ENCODE peak calls at places on chromosomes 11 and 22, in four cellular contexts. One of them, this sample, is unnamed.

GRCh38 chr11:1384206-1384965 is 5.3 kb upstream of the BRSK2 start:
- DNase-seq in H1: no peak
- DNase-seq in NT2/D1: no peak
- DNase-seq in GM12878: peak
- DNase-seq in this sample: no peak

GRCh38 chr11:102669664-102670063 is 35.9 kb downstream of the MMP27 start:
- DNase-seq in H1: no peak
- DNase-seq in NT2/D1: no peak
- DNase-seq in GM12878: no peak
- DNase-seq in this sample: no peak

GRCh38 chr11:35413568-35413967 is 5.8 kb downstream of the SLC1A2 start:
- DNase-seq in H1: no peak
- DNase-seq in NT2/D1: no peak
- DNase-seq in GM12878: no peak
- DNase-seq in this sample: no peak

GRCh38 chr11:72100462-72100861 is 2.6 kb downstream of the LAMTOR1 start:
- DNase-seq in H1: no peak
- DNase-seq in NT2/D1: no peak
- DNase-seq in GM12878: no peak
- DNase-seq in this sample: no peak

GRCh38 chr11:64245401-64245796 is 1.3 kb downstream of the PPP1R14B start:
- DNase-seq in H1: no peak
- DNase-seq in NT2/D1: no peak
- DNase-seq in GM12878: no peak
- DNase-seq in this sample: no peak

GRCh38 chr11:7657306-7658025 is 15.8 kb downstream of the CYB5R2 start:
- DNase-seq in H1: peak
- DNase-seq in NT2/D1: peak
- DNase-seq in GM12878: no peak
- DNase-seq in this sample: peak

GRCh38 chr22:38700271-38700788 is 413 bp downstream of the JOSD1 start:
- DNase-seq in H1: no peak
- DNase-seq in NT2/D1: no peak
- DNase-seq in GM12878: no peak
- DNase-seq in this sample: peak

GRCh38 chr22:23068096-23068831 is 2.1 kb upstream of the GNAZ start:
- DNase-seq in H1: no peak
- DNase-seq in NT2/D1: no peak
- DNase-seq in GM12878: no peak
- DNase-seq in this sample: no peak

GRCh38 chr22:28629420-28630184 is 50.0 kb downstream of the TTC28 start:
- DNase-seq in H1: no peak
- DNase-seq in NT2/D1: no peak
- DNase-seq in GM12878: no peak
- DNase-seq in this sample: peak

GRCh38 chr11:17558025-17558780 is 11.1 kb downstream of the OTOG start:
- DNase-seq in H1: no peak
- DNase-seq in NT2/D1: no peak
- DNase-seq in GM12878: no peak
- DNase-seq in this sample: no peak

GRCh38 chr11:83725161-83725560 is 439.0 kb upstream of the CCDC90B start:
- DNase-seq in H1: no peak
- DNase-seq in NT2/D1: peak
- DNase-seq in GM12878: no peak
- DNase-seq in this sample: no peak

GRCh38 chr11:131430466-131431176 is 60.2 kb downstream of the NTM start:
- DNase-seq in H1: no peak
- DNase-seq in NT2/D1: no peak
- DNase-seq in GM12878: no peak
- DNase-seq in this sample: no peak

GRCh38 chr22:45318168-45318557 is 8.4 kb downstream of the FAM118A start:
- DNase-seq in H1: no peak
- DNase-seq in NT2/D1: no peak
- DNase-seq in GM12878: peak
- DNase-seq in this sample: no peak

DNA sequence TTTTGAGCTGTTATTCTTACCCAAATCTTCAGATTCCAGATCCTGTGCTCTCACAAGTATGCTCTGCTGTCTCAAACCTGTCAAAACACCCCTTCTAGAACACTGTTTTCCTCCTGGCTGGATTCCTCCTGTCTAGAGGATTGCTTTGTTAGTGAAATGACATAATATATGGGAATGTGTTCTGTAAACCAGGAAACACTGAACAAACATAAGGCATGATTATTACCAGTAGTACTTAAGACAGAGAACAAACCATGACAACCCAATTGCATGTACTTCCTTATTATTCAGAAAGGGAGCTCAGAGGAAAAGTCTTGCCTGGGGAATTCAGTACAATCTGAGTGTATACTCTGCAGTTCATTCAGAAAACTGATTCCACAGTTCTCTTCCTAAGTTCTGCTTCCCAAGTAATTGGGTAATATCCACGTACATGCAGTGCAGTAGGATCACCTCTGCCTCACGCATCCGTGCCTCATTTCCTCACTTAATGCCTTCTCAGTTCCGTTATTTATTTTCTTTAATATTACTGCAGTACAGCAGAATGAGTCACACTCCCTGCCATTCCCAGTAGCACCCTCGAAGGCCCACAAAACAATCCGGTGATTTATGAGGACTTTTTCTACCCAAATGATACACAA is 897.0 kb downstream of the KCNA4 start:
- DNase-seq in H1: no peak
- DNase-seq in NT2/D1: no peak
- DNase-seq in GM12878: no peak
- DNase-seq in this sample: no peak
- TF ChIP-seq SUZ12 in H1: no peak
- TF ChIP-seq SUZ12 in NT2/D1: no peak
- TF ChIP-seq SUZ12 in GM12878: no peak
- TF ChIP-seq SUZ12 in this sample: no peak

DNA sequence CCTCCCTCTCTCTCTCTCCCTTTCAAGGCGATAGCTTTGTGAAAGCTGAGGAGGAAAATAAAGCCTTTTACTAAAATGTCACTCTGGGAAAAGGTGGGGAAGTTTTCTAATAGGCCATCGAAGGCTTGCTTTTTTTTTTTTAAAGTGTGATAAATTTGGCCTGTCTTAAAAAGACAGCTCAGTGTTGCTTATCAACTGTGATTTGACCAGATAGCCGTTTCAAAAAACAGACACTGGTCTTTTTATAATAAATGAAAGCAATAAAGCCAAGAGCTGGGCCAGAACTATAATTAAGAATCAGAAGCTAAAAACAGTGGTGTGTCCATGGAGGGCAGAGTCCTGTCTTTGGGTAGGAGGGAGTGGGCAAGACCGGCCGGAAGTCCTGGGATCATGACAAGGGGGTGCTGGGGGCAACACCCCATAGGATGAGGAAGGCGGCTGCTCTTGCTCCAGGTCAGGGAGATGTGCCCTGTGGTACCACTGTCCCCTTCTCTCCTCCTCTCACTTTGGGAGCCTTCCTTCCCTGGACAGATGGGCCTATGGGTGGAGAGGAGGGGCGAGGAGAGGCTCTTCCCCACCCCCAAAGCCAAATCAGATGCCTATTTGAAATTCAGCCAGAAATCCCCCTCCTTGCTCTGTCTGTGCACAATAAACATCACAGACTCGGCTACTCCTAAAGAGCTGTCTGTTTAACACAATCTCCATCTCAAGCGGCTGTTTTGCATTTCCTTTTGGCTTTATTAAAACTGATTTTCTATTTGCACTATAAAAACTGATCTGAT is 267.1 kb downstream of the BUD13 start:
- DNase-seq in H1: peak
- DNase-seq in NT2/D1: no peak
- DNase-seq in GM12878: no peak
- DNase-seq in this sample: no peak
- TF ChIP-seq ZNF274 in H1: no peak
- TF ChIP-seq ZNF274 in NT2/D1: no peak
- TF ChIP-seq ZNF274 in GM12878: no peak
- TF ChIP-seq ZNF274 in this sample: no peak

GRCh38 chr11:77602385-77603105 is 12.8 kb downstream of the AQP11 start:
- DNase-seq in H1: no peak
- DNase-seq in NT2/D1: no peak
- DNase-seq in GM12878: no peak
- DNase-seq in this sample: peak
- TF ChIP-seq SUZ12 in H1: no peak
- TF ChIP-seq SUZ12 in NT2/D1: no peak
- TF ChIP-seq SUZ12 in GM12878: no peak
- TF ChIP-seq SUZ12 in this sample: no peak

DNA sequence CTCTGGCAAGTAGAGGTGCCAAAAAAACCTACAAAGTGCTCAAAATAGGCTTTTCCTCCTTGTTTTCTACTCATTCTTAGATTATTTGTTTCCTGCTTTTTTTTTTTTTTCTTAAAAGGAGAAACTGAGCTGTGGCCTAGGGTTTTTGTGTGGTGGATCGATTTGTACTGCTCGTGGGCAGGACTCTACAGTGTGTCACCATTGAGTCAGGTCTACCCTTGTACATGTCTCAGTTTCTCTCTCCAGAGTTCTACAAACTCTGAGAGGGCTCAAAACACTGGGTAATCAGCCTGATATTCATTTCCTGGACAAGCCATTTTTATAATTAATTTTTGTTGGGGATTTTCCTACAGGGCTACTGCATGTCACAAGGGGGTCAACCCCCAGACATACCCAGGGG is 5.2 kb upstream of the CASP4 start:
- DNase-seq in H1: no peak
- DNase-seq in NT2/D1: no peak
- DNase-seq in GM12878: no peak
- DNase-seq in this sample: no peak
- TF ChIP-seq ZNF274 in H1: no peak
- TF ChIP-seq ZNF274 in NT2/D1: no peak
- TF ChIP-seq ZNF274 in GM12878: no peak
- TF ChIP-seq ZNF274 in this sample: no peak

GRCh38 chr11:66264893-66265292 is 3.5 kb upstream of the RAB1B start:
- DNase-seq in H1: peak
- DNase-seq in NT2/D1: no peak
- DNase-seq in GM12878: no peak
- DNase-seq in this sample: no peak
- TF ChIP-seq SUZ12 in H1: no peak
- TF ChIP-seq SUZ12 in NT2/D1: no peak
- TF ChIP-seq SUZ12 in GM12878: no peak
- TF ChIP-seq SUZ12 in this sample: no peak

DNA sequence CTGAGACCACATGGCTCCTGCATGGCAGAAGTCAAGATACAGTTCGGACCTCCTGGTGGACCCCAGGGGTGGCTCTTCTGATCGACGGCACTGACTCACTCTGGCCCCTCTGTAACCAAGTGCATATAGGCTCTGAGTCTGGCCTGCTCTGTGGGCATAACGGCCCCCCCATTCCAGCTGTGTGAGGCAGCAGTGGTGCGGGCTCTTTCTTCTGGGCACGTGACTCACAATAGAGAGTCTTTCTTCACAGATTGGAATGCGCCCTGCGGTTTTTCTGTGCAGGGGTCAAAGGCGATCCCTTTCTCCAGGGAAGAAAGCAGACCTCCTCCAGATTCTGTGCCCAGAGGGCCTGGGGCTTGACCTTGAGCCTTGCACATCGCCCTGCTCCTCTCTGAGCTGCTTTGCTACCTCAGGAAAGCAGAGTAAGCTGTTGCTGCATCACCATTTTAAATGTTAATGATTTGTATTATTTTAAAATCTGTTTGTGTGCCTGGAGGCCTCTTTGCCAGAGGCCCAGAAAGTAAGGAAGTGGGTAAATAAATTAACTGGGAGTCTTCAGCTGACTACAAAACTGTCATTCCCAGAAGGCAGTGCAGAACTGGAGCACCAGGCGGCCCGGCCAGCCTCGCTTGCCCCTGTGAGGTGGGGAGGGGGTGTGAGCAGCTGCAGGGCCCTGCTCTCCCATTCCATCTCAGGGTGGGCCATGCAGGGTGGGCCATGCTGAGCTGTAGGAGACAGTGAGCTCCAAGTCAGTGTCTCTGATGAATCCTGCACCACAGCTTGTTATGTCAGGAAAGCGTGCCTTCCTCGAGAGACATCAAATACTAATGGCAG is 199.0 kb downstream of the GRIK4 start:
- DNase-seq in H1: peak
- DNase-seq in NT2/D1: peak
- DNase-seq in GM12878: no peak
- DNase-seq in this sample: peak
- TF ChIP-seq ZNF274 in H1: no peak
- TF ChIP-seq ZNF274 in NT2/D1: no peak
- TF ChIP-seq ZNF274 in GM12878: no peak
- TF ChIP-seq ZNF274 in this sample: no peak

GRCh38 chr22:31139866-31140716 is at the start of gene PLA2G3:
- DNase-seq in H1: peak
- DNase-seq in NT2/D1: peak
- DNase-seq in GM12878: no peak
- DNase-seq in this sample: peak
- TF ChIP-seq SUZ12 in H1: no peak
- TF ChIP-seq SUZ12 in NT2/D1: no peak
- TF ChIP-seq SUZ12 in GM12878: no peak
- TF ChIP-seq SUZ12 in this sample: no peak

GRCh38 chr11:128581908-128582307 is 5.5 kb downstream of the ETS1 start:
- DNase-seq in H1: no peak
- DNase-seq in NT2/D1: no peak
- DNase-seq in GM12878: no peak
- DNase-seq in this sample: no peak

GRCh38 chr11:128580612-128581011 is 6.7 kb downstream of the ETS1 start:
- DNase-seq in H1: no peak
- DNase-seq in NT2/D1: no peak
- DNase-seq in GM12878: no peak
- DNase-seq in this sample: no peak

GRCh38 chr11:128584253-128584652 is 3.1 kb downstream of the ETS1 start:
- DNase-seq in H1: no peak
- DNase-seq in NT2/D1: no peak
- DNase-seq in GM12878: no peak
- DNase-seq in this sample: no peak

GRCh38 chr11:128579790-128580504 is 7.4 kb downstream of the ETS1 start:
- DNase-seq in H1: no peak
- DNase-seq in NT2/D1: no peak
- DNase-seq in GM12878: no peak
- DNase-seq in this sample: no peak

GRCh38 chr11:128582496-128583366 is 4.6 kb downstream of the ETS1 start:
- DNase-seq in H1: no peak
- DNase-seq in NT2/D1: peak
- DNase-seq in GM12878: no peak
- DNase-seq in this sample: no peak
- TF ChIP-seq ZNF274 in H1: no peak
- TF ChIP-seq ZNF274 in NT2/D1: no peak
- TF ChIP-seq ZNF274 in GM12878: no peak
- TF ChIP-seq ZNF274 in this sample: no peak

This sample was measured in HepG2.